ENCODE peak calls at places on chromosomes 7 and 10, in four cellular contexts. One of them, this sample, is unnamed.

GRCh38 chr7:150973571-150974451 is 4.3 kb downstream of the KCNH2 start:
- DNase-seq in fibroblast of lung: no peak
- DNase-seq in IMR-90: no peak
- DNase-seq in upper lobe of right lung: no peak
- DNase-seq in this sample: no peak

GRCh38 chr10:130179640-130180039 is 43.4 kb downstream of the GLRX3 start:
- DNase-seq in fibroblast of lung: peak; percentile 68
- DNase-seq in IMR-90: peak; percentile 78
- DNase-seq in upper lobe of right lung: no peak
- DNase-seq in this sample: peak; percentile 92

GRCh38 chr10:69515699-69516547 is 57.3 kb downstream of the NEUROG3 start:
- DNase-seq in upper lobe of right lung: peak; percentile 86
- DNase-seq in IMR-90: peak; percentile 55
- DNase-seq in fibroblast of lung: peak; percentile 41
- DNase-seq in this sample: peak; percentile 82

GRCh38 chr7:147432068-147432467 is 1158.5 kb upstream of the C7orf33 start:
- DNase-seq in IMR-90: peak; percentile 48
- DNase-seq in upper lobe of right lung: no peak
- DNase-seq in fibroblast of lung: peak; percentile 3
- DNase-seq in this sample: peak; percentile 23

GRCh38 chr10:104090597-104090996 is 4.9 kb upstream of the COL17A1 start:
- DNase-seq in upper lobe of right lung: no peak
- DNase-seq in IMR-90: peak; percentile 16
- DNase-seq in fibroblast of lung: peak; percentile 54
- DNase-seq in this sample: peak; percentile 68

GRCh38 chr7:108335264-108335918 is 120.8 kb downstream of the NRCAM start:
- DNase-seq in upper lobe of right lung: no peak
- DNase-seq in IMR-90: no peak
- DNase-seq in fibroblast of lung: peak; percentile 45
- DNase-seq in this sample: peak; percentile 44

GRCh38 chr10:93703066-93703465 is 674 bp upstream of the FRA10AC1 start:
- DNase-seq in IMR-90: peak; percentile 2
- DNase-seq in fibroblast of lung: peak; percentile 7
- DNase-seq in upper lobe of right lung: no peak
- DNase-seq in this sample: peak; percentile 13

GRCh38 chr10:5779753-5780152 is 33.5 kb downstream of the GDI2 start:
- DNase-seq in IMR-90: no peak
- DNase-seq in fibroblast of lung: peak; percentile 22
- DNase-seq in upper lobe of right lung: no peak
- DNase-seq in this sample: no peak

GRCh38 chr10:96339956-96340904 is 18.6 kb downstream of the OPALIN start:
- DNase-seq in fibroblast of lung: peak; percentile 50
- DNase-seq in upper lobe of right lung: no peak
- DNase-seq in IMR-90: peak; percentile 70
- DNase-seq in this sample: peak; percentile 88

GRCh38 chr7:94303736-94304135 is 91.0 kb upstream of the COL1A2 start:
- DNase-seq in fibroblast of lung: peak; percentile 82
- DNase-seq in upper lobe of right lung: no peak
- DNase-seq in IMR-90: peak; percentile 84
- DNase-seq in this sample: peak; percentile 94

GRCh38 chr7:140316165-140316661 is 82.1 kb downstream of the SLC37A3 start:
- DNase-seq in IMR-90: peak; percentile 73
- DNase-seq in fibroblast of lung: peak; percentile 84
- DNase-seq in upper lobe of right lung: peak; percentile 84
- DNase-seq in this sample: peak; percentile 70

GRCh38 chr7:139231513-139232376 is 708 bp downstream of the UBN2 start:
- DNase-seq in fibroblast of lung: peak; percentile 34
- DNase-seq in upper lobe of right lung: peak; percentile 70
- DNase-seq in IMR-90: peak; percentile 6
- DNase-seq in this sample: peak; percentile 43

GRCh38 chr7:4850262-4850795 is 11.5 kb downstream of the PAPOLB start:
- DNase-seq in fibroblast of lung: no peak
- DNase-seq in IMR-90: no peak
- DNase-seq in upper lobe of right lung: no peak
- DNase-seq in this sample: no peak

GRCh38 chr10:73076361-73077183 is 20.1 kb downstream of the P4HA1 start:
- DNase-seq in upper lobe of right lung: no peak
- DNase-seq in IMR-90: peak; percentile 85
- DNase-seq in fibroblast of lung: peak; percentile 83
- DNase-seq in this sample: peak; percentile 89
- H3K4me3 ChIP-seq in upper lobe of right lung: peak overlapping the region; percentile 7
- H3K4me3 ChIP-seq in IMR-90: no peak overlapping the region
- H3K4me3 ChIP-seq in fibroblast of lung: no peak overlapping the region
- H3K4me3 ChIP-seq in this sample: peak overlapping the region; percentile 11

GRCh38 chr7:74658171-74659004 is 870 bp downstream of the GTF2I start:
- DNase-seq in upper lobe of right lung: peak; percentile 96
- DNase-seq in IMR-90: peak; percentile 90
- DNase-seq in fibroblast of lung: peak; percentile 92
- DNase-seq in this sample: peak; percentile 96

GRCh38 chr7:74656421-74656910 is 1.1 kb upstream of the GTF2I start:
- DNase-seq in IMR-90: no peak
- DNase-seq in fibroblast of lung: peak; percentile 35
- DNase-seq in upper lobe of right lung: peak; percentile 78
- DNase-seq in this sample: peak; percentile 41

GRCh38 chr7:74657692-74658170 is at the start of gene GTF2I:
- DNase-seq in fibroblast of lung: no peak
- DNase-seq in upper lobe of right lung: no peak
- DNase-seq in IMR-90: no peak
- DNase-seq in this sample: no peak

GRCh38 chr7:74655785-74656420 is 1.6 kb upstream of the GTF2I start:
- DNase-seq in IMR-90: no peak
- DNase-seq in upper lobe of right lung: no peak
- DNase-seq in fibroblast of lung: no peak
- DNase-seq in this sample: peak; percentile 27

DNA sequence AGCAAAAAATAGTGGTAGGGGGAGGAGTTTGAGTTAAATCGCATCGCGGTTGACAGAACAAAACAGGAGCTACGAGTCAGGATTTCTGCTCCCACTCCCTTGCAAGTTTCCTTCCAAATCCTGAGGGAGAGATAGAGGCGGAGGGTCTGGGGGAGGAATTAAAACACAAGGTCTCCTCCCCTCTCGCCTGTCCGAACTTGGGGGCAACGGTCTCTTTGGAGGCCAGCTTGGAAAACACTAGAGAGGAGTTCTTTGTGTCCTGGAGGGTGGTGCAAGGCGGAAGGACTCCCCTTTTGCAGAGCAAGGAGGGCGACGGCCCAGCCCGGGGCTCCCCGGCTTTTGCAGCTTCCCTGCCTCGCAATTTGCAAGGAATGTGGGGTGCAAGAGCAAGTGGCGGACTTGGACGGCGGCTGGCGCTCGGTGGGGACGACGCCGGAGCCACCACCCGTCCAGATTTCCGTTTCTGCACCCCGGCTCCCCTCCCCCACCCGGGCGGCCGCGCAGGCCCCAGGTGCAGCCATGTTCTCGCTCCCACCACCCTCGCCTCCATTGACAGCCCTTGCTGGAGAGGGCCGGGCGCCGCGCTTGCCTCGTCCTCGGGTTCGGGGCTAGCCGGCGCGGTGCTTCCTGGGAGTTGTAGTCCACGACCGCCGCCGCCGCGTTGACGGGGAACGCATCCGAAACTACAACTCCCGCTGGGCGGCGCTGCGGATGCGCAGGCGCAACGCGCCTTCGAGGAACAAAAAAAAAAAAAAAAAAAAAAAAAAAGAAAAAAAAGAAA is 417 bp upstream of the GTF2I start:
- DNase-seq in fibroblast of lung: peak; percentile 94
- DNase-seq in upper lobe of right lung: peak; percentile 100
- DNase-seq in IMR-90: peak; percentile 95
- DNase-seq in this sample: peak; percentile 98
- TF ChIP-seq CTCF in fibroblast of lung: peak; percentile 20
- TF ChIP-seq CTCF in upper lobe of right lung: peak; percentile 28
- TF ChIP-seq CTCF in IMR-90: peak; percentile 40
- TF ChIP-seq CTCF in this sample: peak; percentile 9

DNA sequence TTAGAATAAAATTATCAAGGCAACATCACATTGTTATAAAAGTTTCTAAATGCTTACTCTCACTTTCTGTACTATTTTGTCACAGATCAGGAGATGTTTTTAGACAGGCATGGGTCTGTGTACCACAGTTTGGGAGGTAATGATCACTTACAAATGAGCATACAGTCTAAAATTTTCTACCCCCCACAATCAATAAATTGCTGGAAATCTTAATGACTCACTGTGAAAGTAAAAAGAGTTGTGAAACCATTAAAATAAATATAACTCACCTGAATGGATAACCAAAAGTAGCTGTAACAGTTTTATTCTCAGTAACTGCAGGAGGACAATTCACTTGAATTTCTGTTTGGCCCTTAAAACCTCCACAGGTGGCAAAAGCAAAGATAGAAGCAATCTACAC is 13.2 kb downstream of the SYPL1 start:
- DNase-seq in upper lobe of right lung: no peak
- DNase-seq in IMR-90: no peak
- DNase-seq in fibroblast of lung: no peak
- DNase-seq in this sample: no peak
- H3K4me3 ChIP-seq in upper lobe of right lung: no peak overlapping the region
- H3K4me3 ChIP-seq in IMR-90: no peak overlapping the region
- H3K4me3 ChIP-seq in fibroblast of lung: no peak overlapping the region
- H3K4me3 ChIP-seq in this sample: no peak overlapping the region

DNA sequence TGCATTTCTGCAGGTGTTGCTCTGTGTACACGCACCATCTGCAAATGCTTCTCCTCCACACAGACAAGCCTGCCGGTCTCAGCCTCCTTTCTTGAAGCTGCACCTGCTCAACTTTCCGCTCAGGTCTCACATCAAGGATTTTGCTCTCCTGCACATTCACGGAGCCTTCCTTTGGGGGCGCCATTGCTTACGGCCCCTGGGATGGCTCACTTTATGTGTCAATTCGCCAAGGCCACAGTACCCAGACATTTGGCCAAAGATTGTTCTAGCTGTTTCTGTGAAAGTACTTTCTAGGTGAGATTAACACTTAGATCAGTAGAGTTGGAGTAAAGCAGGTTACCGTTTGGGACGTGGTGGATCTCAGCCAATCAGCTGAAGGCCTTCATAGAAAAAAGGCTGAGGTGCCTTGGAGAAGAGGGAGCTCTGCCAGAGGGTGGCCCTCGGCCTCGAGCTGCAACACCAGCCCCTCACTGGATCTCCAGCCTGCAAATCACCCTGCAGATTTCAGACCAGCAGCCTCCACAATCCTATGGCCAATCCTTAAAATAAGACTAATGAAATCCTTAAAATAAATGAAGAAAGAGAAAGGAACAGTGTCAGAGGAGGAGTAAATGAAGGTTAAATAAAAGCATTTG is 39.9 kb upstream of the PPP2R2D start:
- DNase-seq in IMR-90: no peak
- DNase-seq in upper lobe of right lung: peak; percentile 11
- DNase-seq in fibroblast of lung: no peak
- DNase-seq in this sample: no peak
- TF ChIP-seq CTCF in IMR-90: no peak
- TF ChIP-seq CTCF in upper lobe of right lung: no peak
- TF ChIP-seq CTCF in fibroblast of lung: no peak
- TF ChIP-seq CTCF in this sample: no peak

GRCh38 chr7:41943098-41943577 is 240.2 kb upstream of the INHBA start:
- DNase-seq in upper lobe of right lung: peak; percentile 90
- DNase-seq in IMR-90: peak; percentile 79
- DNase-seq in fibroblast of lung: peak; percentile 66
- DNase-seq in this sample: peak; percentile 90
- H3K4me3 ChIP-seq in upper lobe of right lung: peak overlapping the region; percentile 30
- H3K4me3 ChIP-seq in IMR-90: peak overlapping the region; percentile 23
- H3K4me3 ChIP-seq in fibroblast of lung: peak overlapping the region; percentile 42
- H3K4me3 ChIP-seq in this sample: peak overlapping the region; percentile 56

GRCh38 chr10:119523916-119524719 is 18.4 kb downstream of the RGS10 start:
- DNase-seq in IMR-90: no peak
- DNase-seq in upper lobe of right lung: no peak
- DNase-seq in fibroblast of lung: no peak
- DNase-seq in this sample: no peak

GRCh38 chr10:119525116-119525515 is 17.4 kb downstream of the RGS10 start:
- DNase-seq in fibroblast of lung: no peak
- DNase-seq in IMR-90: no peak
- DNase-seq in upper lobe of right lung: no peak
- DNase-seq in this sample: peak; percentile 34

GRCh38 chr10:119524720-119525070 is 17.8 kb downstream of the RGS10 start:
- DNase-seq in fibroblast of lung: no peak
- DNase-seq in upper lobe of right lung: no peak
- DNase-seq in IMR-90: no peak
- DNase-seq in this sample: no peak

GRCh38 chr10:119521443-119522204 is 20.9 kb downstream of the RGS10 start:
- DNase-seq in IMR-90: peak; percentile 92
- DNase-seq in upper lobe of right lung: no peak
- DNase-seq in fibroblast of lung: peak; percentile 93
- DNase-seq in this sample: peak; percentile 57

DNA sequence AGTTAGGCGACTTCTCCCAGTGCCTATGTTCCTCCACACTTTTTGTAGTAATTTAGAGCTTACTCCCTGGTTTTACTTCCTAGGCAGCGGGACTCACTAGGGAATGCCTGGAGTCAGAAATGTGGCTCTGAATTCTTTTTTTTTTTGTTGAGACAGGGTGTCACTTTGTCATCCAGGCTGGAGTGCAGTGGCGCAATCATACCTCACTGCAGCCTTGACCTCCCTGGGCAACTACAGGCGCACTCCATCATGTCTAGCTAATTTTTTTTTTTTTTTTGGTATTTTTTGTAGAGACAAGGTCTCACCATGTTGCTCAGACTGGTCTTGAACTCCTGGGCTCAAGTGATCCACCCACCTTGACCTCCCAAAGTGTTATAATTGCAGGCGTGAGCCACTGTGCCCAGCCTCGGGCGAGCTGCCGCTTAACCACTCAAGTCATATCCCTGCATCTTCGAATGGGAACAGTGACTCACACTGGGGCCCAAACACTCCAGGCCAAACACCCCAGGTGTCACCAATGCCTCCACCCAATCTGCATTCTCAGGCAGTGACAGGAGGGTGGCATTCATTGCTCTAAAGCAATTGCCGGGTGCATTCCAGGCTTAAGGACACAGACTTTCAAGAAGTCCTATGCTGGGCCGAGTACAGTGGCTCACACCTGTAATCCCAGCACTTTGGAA is 19.6 kb downstream of the RGS10 start:
- DNase-seq in IMR-90: no peak
- DNase-seq in upper lobe of right lung: no peak
- DNase-seq in fibroblast of lung: no peak
- DNase-seq in this sample: no peak
- TF ChIP-seq CTCF in IMR-90: no peak
- TF ChIP-seq CTCF in upper lobe of right lung: no peak
- TF ChIP-seq CTCF in fibroblast of lung: no peak
- TF ChIP-seq CTCF in this sample: no peak

GRCh38 chr10:48604039-48604407 is 850 bp downstream of the ARHGAP22 start:
- DNase-seq in upper lobe of right lung: no peak
- DNase-seq in IMR-90: no peak
- DNase-seq in fibroblast of lung: no peak
- DNase-seq in this sample: no peak
- H3K4me3 ChIP-seq in upper lobe of right lung: peak overlapping the region; percentile 41
- H3K4me3 ChIP-seq in IMR-90: peak overlapping the region; percentile 86
- H3K4me3 ChIP-seq in fibroblast of lung: peak overlapping the region; percentile 91
- H3K4me3 ChIP-seq in this sample: peak overlapping the region; percentile 73

GRCh38 chr10:107264742-107265141 is 100.2 kb upstream of the SORCS1 start:
- DNase-seq in fibroblast of lung: no peak
- DNase-seq in upper lobe of right lung: no peak
- DNase-seq in IMR-90: no peak
- DNase-seq in this sample: no peak
- TF ChIP-seq CTCF in fibroblast of lung: no peak
- TF ChIP-seq CTCF in upper lobe of right lung: peak; percentile 12
- TF ChIP-seq CTCF in IMR-90: no peak
- TF ChIP-seq CTCF in this sample: no peak

This sample was measured in choroid plexus epithelial cell.